ENCODE peak calls at places on chromosomes 3 and 15, in seven cellular contexts. D, X, V, F, T, O and Q are unnamed samples.

GRCh38 chr15:41782486-41783271 is 8.4 kb downstream of the MAPKBP1 start:
- DNase-seq in D (no peak), V (no peak), F (no peak), T (no peak), O (no peak), X (no peak), Q (no peak)

GRCh38 chr3:197970588-197970987 is 10.6 kb downstream of the LMLN start:
- DNase-seq in D (no peak), X (no peak), V (no peak), T (no peak), O (no peak), F (no peak), Q (no peak)

GRCh38 chr15:92158426-92158825 is 235.3 kb upstream of the ST8SIA2 start:
- DNase-seq in T (peak; percentile 88), V (peak; percentile 71), D (no peak), X (peak; percentile 94), F (peak; percentile 54), O (no peak), Q (no peak)

GRCh38 chr3:4290272-4290893 is 12.8 kb upstream of the SETMAR start:
- DNase-seq in V (peak; percentile 27), O (peak; percentile 18), X (peak; percentile 50), F (peak; percentile 19), T (peak; percentile 25), D (peak; percentile 43), Q (no peak)

GRCh38 chr3:111932962-111933361 is 45.9 kb upstream of the ABHD10 start:
- DNase-seq in X (no peak), F (no peak), T (no peak), V (no peak), O (no peak), D (no peak), Q (no peak)

GRCh38 chr3:189419683-189420082 is 211.5 kb upstream of the TP63 start:
- DNase-seq in V (no peak), F (no peak), T (no peak), X (no peak), D (no peak), O (no peak), Q (no peak)

GRCh38 chr3:169052465-169053302 is 610.8 kb downstream of the MECOM start:
- DNase-seq in D (no peak), F (peak; percentile 30), V (no peak), X (peak; percentile 99), O (no peak), T (peak; percentile 72), Q (no peak)

GRCh38 chr3:107882261-107882660 is 208.6 kb downstream of the CD47 start:
- DNase-seq in O (no peak), X (no peak), F (no peak), V (no peak), D (no peak), T (no peak), Q (no peak)

GRCh38 chr3:174170248-174170647 is 688.9 kb upstream of the NAALADL2 start:
- DNase-seq in D (no peak), O (no peak), X (no peak), F (no peak), V (no peak), T (no peak), Q (no peak)

GRCh38 chr15:63880744-63881143 is 47.0 kb upstream of the HERC1 start:
- DNase-seq in T (no peak), O (no peak), F (peak; percentile 33), X (peak; percentile 4), V (no peak), D (no peak), Q (no peak)

GRCh38 chr15:45268135-45268534 is 16.1 kb downstream of the SLC28A2 start:
- DNase-seq in O (no peak), X (peak; percentile 17), D (no peak), T (peak; percentile 52), V (no peak), F (no peak), Q (no peak)

GRCh38 chr3:16070707-16071106 is 103.8 kb upstream of the GALNT15 start:
- DNase-seq in O (no peak), F (no peak), V (no peak), X (no peak), D (no peak), T (no peak), Q (no peak)

GRCh38 chr3:142958707-142959106 is 4.8 kb downstream of the PAQR9 start:
- DNase-seq in X (peak; percentile 99), O (no peak), D (no peak), F (peak; percentile 91), V (peak; percentile 38), T (peak; percentile 98), Q (no peak)

GRCh38 chr3:170631755-170632488 is 46.0 kb upstream of the SLC7A14 start:
- DNase-seq in T (no peak), F (no peak), V (no peak), X (no peak), O (no peak), D (no peak), Q (no peak)

GRCh38 chr15:37045859-37046318 is 54.5 kb downstream of the MEIS2 start:
- DNase-seq in F (no peak), X (no peak), D (peak; percentile 14), V (no peak), T (no peak), O (no peak), Q (no peak)

GRCh38 chr3:42505849-42506410 is 3.5 kb downstream of the VIPR1 start:
- DNase-seq in V (no peak), F (no peak), T (no peak), X (no peak), O (no peak), D (no peak), Q (no peak)

GRCh38 chr15:64942356-64942755 is 30.7 kb downstream of the ANKDD1A start:
- DNase-seq in T (no peak), D (no peak), O (no peak), X (no peak), V (no peak), F (no peak), Q (no peak)

GRCh38 chr15:43895586-43895985 is 68.8 kb downstream of the WDR76 start:
- DNase-seq in V (no peak), T (no peak), X (no peak), F (no peak), D (no peak), O (no peak), Q (no peak)

GRCh38 chr3:64381369-64381768 is 156.1 kb upstream of the PRICKLE2 start:
- DNase-seq in X (no peak), T (no peak), O (no peak), F (no peak), D (no peak), V (no peak), Q (no peak)

GRCh38 chr3:150411971-150412370 is 3.9 kb downstream of the TSC22D2 start:
- DNase-seq in O (no peak), D (no peak), T (no peak), F (no peak), V (no peak), X (no peak), Q (no peak)

GRCh38 chr3:152942366-152942765 is 107.4 kb downstream of the P2RY1 start:
- DNase-seq in F (no peak), O (no peak), D (no peak), X (peak; percentile 89), V (no peak), T (peak; percentile 56), Q (no peak)

GRCh38 chr15:101517504-101517903 is 28.0 kb upstream of the PCSK6 start:
- DNase-seq in T (no peak), V (no peak), F (no peak), D (no peak), O (no peak), X (no peak), Q (no peak)

GRCh38 chr3:39414421-39414907 is 7.9 kb downstream of the RPSA start:
- DNase-seq in O (no peak), F (no peak), X (no peak), T (no peak), V (no peak), D (no peak), Q (no peak)

GRCh38 chr3:16177962-16178627 is 3.6 kb downstream of the GALNT15 start:
- DNase-seq in D (peak; percentile 90), X (peak; percentile 61), T (peak; percentile 62), O (peak; percentile 81), F (peak; percentile 85), V (peak; percentile 61), Q (peak; percentile 72)